ENCODE peak calls at places on chromosome 1, in seven cellular contexts. K is GM20000, I is Panc1, T is A549, Z is astrocyte of the cerebellum, J is B cell, U is OCI-LY7. E is an unnamed sample.

GRCh38 chr1:175497501-175497900 is 245.9 kb downstream of the TNR start:
- DNase-seq in K (no peak), I (no peak), T (no peak), Z (no peak), J (no peak), U (no peak), E (no peak)

GRCh38 chr1:7783826-7784491 is at the start of gene PER3:
- DNase-seq in K (peak), I (peak), T (peak), Z (peak), J (peak), U (peak), E (peak)

GRCh38 chr1:101548376-101548775 is 311.6 kb downstream of the S1PR1 start:
- DNase-seq in K (no peak), I (no peak), T (no peak), Z (no peak), J (no peak), U (no peak), E (no peak)

GRCh38 chr1:42176902-42177519 is 12.5 kb upstream of the GUCA2A start:
- DNase-seq in K (peak), I (peak), T (peak), Z (peak), J (no peak), U (peak), E (peak)

GRCh38 chr1:25425098-25426085 is 4.8 kb upstream of the RHCE start:
- DNase-seq in K (no peak), I (no peak), T (no peak), Z (no peak), J (no peak), U (no peak), E (no peak)

GRCh38 chr1:1290238-1290731 is 10.0 kb downstream of the SCNN1D start:
- DNase-seq in K (peak), I (no peak), T (peak), Z (peak), J (peak), U (peak), E (peak)

GRCh38 chr1:20172033-20172588 is 13.8 kb upstream of the UBXN10 start:
- DNase-seq in K (no peak), I (no peak), T (no peak), Z (no peak), J (no peak), U (no peak), E (no peak)

GRCh38 chr1:77889671-77890070 is 1.2 kb downstream of the NEXN start:
- DNase-seq in K (no peak), I (no peak), T (peak), Z (peak), J (no peak), U (no peak), E (no peak)

GRCh38 chr1:160146107-160146506 is 5.3 kb upstream of the ATP1A4 start:
- DNase-seq in K (no peak), I (no peak), T (no peak), Z (no peak), J (no peak), U (no peak), E (no peak)

GRCh38 chr1:209527372-209527771 is 56.1 kb upstream of the CAMK1G start:
- DNase-seq in K (no peak), I (no peak), T (no peak), Z (no peak), J (no peak), U (no peak), E (no peak)

GRCh38 chr1:84386716-84387479 is 11.4 kb upstream of the DNASE2B start:
- DNase-seq in K (no peak), I (no peak), T (no peak), Z (no peak), J (no peak), U (no peak), E (no peak)

GRCh38 chr1:150132372-150132771 is 17.3 kb upstream of the PLEKHO1 start:
- DNase-seq in K (no peak), I (no peak), T (no peak), Z (no peak), J (no peak), U (no peak), E (no peak)

GRCh38 chr1:2494323-2494693 is 18.2 kb downstream of the PLCH2 start:
- DNase-seq in K (no peak), I (peak), T (peak), Z (no peak), J (no peak), U (peak), E (peak)

GRCh38 chr1:108884968-108885367 is 8.2 kb downstream of the GPSM2 start:
- DNase-seq in K (no peak), I (no peak), T (no peak), Z (no peak), J (no peak), U (no peak), E (no peak)

GRCh38 chr1:168391759-168392681 is 111.3 kb downstream of the TBX19 start:
- DNase-seq in K (no peak), I (no peak), T (peak), Z (no peak), J (no peak), U (no peak), E (no peak)

GRCh38 chr1:33348194-33348593 is 27.3 kb upstream of the A3GALT2 start:
- DNase-seq in K (no peak), I (no peak), T (no peak), Z (no peak), J (no peak), U (no peak), E (no peak)

GRCh38 chr1:237042892-237043576 is 1.1 kb downstream of the RYR2 start:
- DNase-seq in K (peak), I (no peak), T (no peak), Z (no peak), J (no peak), U (no peak), E (peak)

GRCh38 chr1:218787826-218788225 is 385.9 kb upstream of the LYPLAL1 start:
- DNase-seq in K (no peak), I (no peak), T (no peak), Z (no peak), J (no peak), U (no peak), E (no peak)

GRCh38 chr1:218785928-218786327 is 387.8 kb upstream of the LYPLAL1 start:
- DNase-seq in K (no peak), I (no peak), T (no peak), Z (peak), J (no peak), U (no peak), E (no peak)

GRCh38 chr1:218779341-218779831 is 394.3 kb upstream of the LYPLAL1 start:
- DNase-seq in K (no peak), I (no peak), T (no peak), Z (peak), J (no peak), U (no peak), E (no peak)

GRCh38 chr1:218778731-218779130 is 394.9 kb upstream of the LYPLAL1 start:
- DNase-seq in K (no peak), I (no peak), T (no peak), Z (no peak), J (no peak), U (no peak), E (no peak)

DNA sequence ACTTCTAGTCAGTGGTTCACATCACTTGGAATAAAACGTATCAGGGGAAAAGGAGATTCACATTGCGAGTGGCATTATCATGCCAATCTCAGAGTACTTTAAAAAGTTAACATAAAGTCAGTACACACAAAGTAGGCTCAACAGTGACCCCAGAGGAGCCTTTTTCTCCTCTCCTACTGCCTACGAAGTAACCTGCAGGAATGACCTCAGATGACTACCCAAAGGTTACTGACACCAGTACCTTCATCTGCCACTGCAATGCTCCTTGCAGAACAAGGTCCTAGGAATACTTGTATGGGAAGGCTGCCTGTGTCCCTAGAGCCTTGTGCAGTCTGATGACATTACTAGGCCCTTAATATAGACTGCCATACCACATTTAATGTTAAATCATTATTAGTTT is 389.8 kb upstream of the LYPLAL1 start:
- DNase-seq in K (no peak), I (no peak), T (no peak), Z (no peak), J (no peak), U (no peak), E (no peak)
- TF ChIP-seq CTCF in K (no peak), I (no peak), T (no peak), Z (no peak), J (no peak), U (no peak), E (no peak)

DNA sequence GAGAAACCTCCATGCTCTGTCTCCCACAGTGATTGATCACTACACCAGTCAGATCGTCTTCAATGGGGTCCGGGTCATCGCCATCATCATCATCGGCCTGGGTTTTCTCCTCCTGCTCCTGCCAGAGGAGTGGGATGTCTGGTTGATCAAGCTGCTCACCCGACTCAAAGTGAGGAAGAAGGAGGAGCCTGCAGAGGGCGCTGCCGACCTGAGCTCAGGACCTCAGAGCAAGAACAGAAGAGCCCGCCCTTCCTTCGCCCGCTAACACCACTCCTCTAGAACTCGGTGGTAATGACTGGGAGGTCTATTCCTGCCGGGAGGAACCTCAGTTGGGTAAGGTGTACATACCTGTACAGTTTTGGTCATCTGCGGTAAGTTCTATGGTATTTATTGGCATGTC is 50.3 kb upstream of the COA6 start:
- DNase-seq in K (peak), I (no peak), T (peak), Z (no peak), J (no peak), U (peak), E (peak)
- TF ChIP-seq CTCF in K (peak), I (peak), T (peak), Z (no peak), J (peak), U (peak), E (peak)

GRCh38 chr1:178513278-178513983 is 522 bp downstream of the TEX35 start:
- DNase-seq in K (no peak), I (no peak), T (no peak), Z (no peak), J (no peak), U (no peak), E (no peak)
- TF ChIP-seq CTCF in K (no peak), I (no peak), T (no peak), Z (no peak), J (no peak), U (no peak), E (no peak)

GRCh38 chr1:223525957-223526356 is 132.7 kb downstream of the CCDC185 start:
- DNase-seq in K (no peak), I (no peak), T (no peak), Z (no peak), J (no peak), U (no peak), E (peak)

GRCh38 chr1:223535261-223535778 is 130.2 kb downstream of the CAPN8 start:
- DNase-seq in K (no peak), I (no peak), T (no peak), Z (no peak), J (no peak), U (no peak), E (no peak)

GRCh38 chr1:223533708-223534107 is 131.8 kb downstream of the CAPN8 start:
- DNase-seq in K (no peak), I (no peak), T (no peak), Z (no peak), J (no peak), U (no peak), E (no peak)

GRCh38 chr1:223534677-223535076 is 130.8 kb downstream of the CAPN8 start:
- DNase-seq in K (no peak), I (no peak), T (no peak), Z (no peak), J (no peak), U (no peak), E (no peak)

GRCh38 chr1:223531742-223532341 is 133.7 kb downstream of the CAPN8 start:
- DNase-seq in K (peak), I (peak), T (peak), Z (no peak), J (no peak), U (peak), E (peak)
- TF ChIP-seq CTCF in K (peak), I (peak), T (peak), Z (peak), J (peak), U (peak), E (peak)

GRCh38 chr1:220451541-220451940 is 76.4 kb upstream of the MARK1 start:
- DNase-seq in K (no peak), I (no peak), T (peak), Z (no peak), J (no peak), U (no peak), E (no peak)

GRCh38 chr1:220455559-220455958 is 72.4 kb upstream of the MARK1 start:
- DNase-seq in K (no peak), I (no peak), T (no peak), Z (no peak), J (no peak), U (no peak), E (no peak)

GRCh38 chr1:220453371-220453770 is 74.6 kb upstream of the MARK1 start:
- DNase-seq in K (no peak), I (no peak), T (no peak), Z (no peak), J (no peak), U (no peak), E (no peak)

GRCh38 chr1:220450927-220451326 is 77.0 kb upstream of the MARK1 start:
- DNase-seq in K (no peak), I (no peak), T (no peak), Z (no peak), J (no peak), U (no peak), E (no peak)

GRCh38 chr1:220454155-220454777 is 73.7 kb upstream of the MARK1 start:
- DNase-seq in K (no peak), I (no peak), T (no peak), Z (no peak), J (no peak), U (no peak), E (no peak)
- TF ChIP-seq CTCF in K (no peak), I (no peak), T (no peak), Z (no peak), J (peak), U (peak), E (peak)

GRCh38 chr1:95366498-95366897 is 132.5 kb downstream of the RWDD3 start:
- DNase-seq in K (no peak), I (no peak), T (no peak), Z (no peak), J (no peak), U (no peak), E (no peak)
- TF ChIP-seq CTCF in K (no peak), I (no peak), T (no peak), Z (no peak), J (no peak), U (no peak), E (no peak)